ENCODE peak calls at places on chromosomes 4 and X, in ten cellular contexts. W, U, R, Y, H, I, F, E, Z and V are unnamed samples.

GRCh38 chr4:55184600-55185523 is 59.5 kb upstream of the KDR start:
- DNase-seq in U (peak; percentile 33), R (peak; percentile 64), Z (no peak), W (no peak), I (peak; percentile 16), Y (no peak), F (peak; percentile 47), H (peak; percentile 55), E (no peak), V (peak; percentile 12)

GRCh38 chr4:47154816-47155370 is 123.5 kb downstream of the GABRB1 start:
- DNase-seq in Y (no peak), E (no peak), H (no peak), F (no peak), U (no peak), I (no peak), W (no peak), Z (no peak), R (no peak), V (no peak)

GRCh38 chr4:38804654-38805295 is at the start of gene TLR1:
- DNase-seq in F (peak; percentile 70), U (peak; percentile 78), H (peak; percentile 46), Y (no peak), R (peak; percentile 18), I (no peak), E (no peak), Z (no peak), W (peak; percentile 19), V (no peak)

GRCh38 chrX:24025741-24026402 is 1.1 kb downstream of the KLHL15 start:
- DNase-seq in W (peak; percentile 27), U (no peak), E (peak; percentile 39), R (peak; percentile 24), Y (no peak), Z (no peak), H (peak; percentile 71), F (peak; percentile 36), I (no peak), V (no peak)

GRCh38 chrX:125998432-125998831 is 167.7 kb downstream of the DCAF12L2 start:
- DNase-seq in H (peak; percentile 14), R (no peak), E (no peak), Y (peak; percentile 4), U (peak; percentile 11), W (no peak), I (no peak), Z (no peak), F (peak; percentile 49), V (no peak)

GRCh38 chr4:172892300-172892699 is 276.3 kb upstream of the GALNT7 start:
- DNase-seq in F (peak; percentile 51), R (peak; percentile 18), W (no peak), U (peak; percentile 57), E (no peak), Y (peak; percentile 14), Z (no peak), H (no peak), I (no peak), V (no peak)

GRCh38 chr4:185232370-185232769 is 23.0 kb downstream of the SNX25 start:
- DNase-seq in Z (no peak), R (no peak), F (no peak), H (peak; percentile 32), W (no peak), E (no peak), U (no peak), Y (no peak), I (no peak), V (no peak)

GRCh38 chr4:126264839-126265238 is 950.1 kb downstream of the FAT4 start:
- DNase-seq in W (no peak), Y (no peak), R (no peak), I (no peak), F (peak; percentile 21), U (no peak), E (no peak), Z (no peak), H (no peak), V (no peak)

GRCh38 chr4:25814323-25814722 is 48.5 kb downstream of the SEL1L3 start:
- DNase-seq in Z (peak; percentile 57), E (no peak), W (peak; percentile 27), F (no peak), U (no peak), Y (no peak), R (no peak), I (no peak), H (no peak), V (no peak)

GRCh38 chr4:4195354-4195753 is 31.4 kb downstream of the OTOP1 start:
- DNase-seq in F (no peak), R (no peak), Y (no peak), E (no peak), Z (no peak), H (no peak), U (no peak), W (no peak), I (no peak), V (no peak)

GRCh38 chr4:145567471-145567870 is 51.7 kb upstream of the MMAA start:
- DNase-seq in H (no peak), U (no peak), R (no peak), I (no peak), W (no peak), F (no peak), Y (no peak), E (no peak), Z (no peak), V (no peak)

GRCh38 chr4:124079174-124079780 is 633.3 kb downstream of the ANKRD50 start:
- DNase-seq in W (no peak), H (no peak), Z (no peak), Y (no peak), E (no peak), I (no peak), U (no peak), R (no peak), F (no peak), V (no peak)

GRCh38 chr4:102586644-102587021 is 85.5 kb downstream of the NFKB1 start:
- DNase-seq in H (no peak), E (no peak), W (no peak), R (no peak), Y (no peak), Z (no peak), U (peak; percentile 31), I (no peak), F (no peak), V (no peak)

GRCh38 chr4:15007201-15007600 is 4.9 kb downstream of the CPEB2 start:
- DNase-seq in H (no peak), U (no peak), Y (no peak), Z (no peak), R (no peak), F (no peak), E (no peak), W (no peak), I (no peak), V (no peak)

GRCh38 chrX:47430925-47431324 is 52.1 kb downstream of the ZNF41 start:
- DNase-seq in F (no peak), E (no peak), R (no peak), H (no peak), Y (no peak), Z (no peak), W (no peak), I (no peak), U (no peak), V (no peak)

GRCh38 chr4:169940460-169940859 is 85.7 kb downstream of the MFAP3L start:
- DNase-seq in Y (peak; percentile 6), F (no peak), H (no peak), U (no peak), I (no peak), Z (no peak), W (no peak), R (no peak), E (no peak), V (no peak)
- TF ChIP-seq CTCF in Y (peak; percentile 17), F (no peak), H (no peak), U (no peak), I (no peak), Z (no peak), W (no peak), R (peak; percentile 48), E (no peak), V (no peak)

GRCh38 chrX:21973321-21974010 is 33.0 kb downstream of the SMS start:
- DNase-seq in R (no peak), E (no peak), W (no peak), F (no peak), U (no peak), H (no peak), I (no peak), Y (no peak), Z (no peak), V (no peak)

GRCh38 chrX:21972046-21972445 is 31.5 kb downstream of the SMS start:
- DNase-seq in U (no peak), Z (no peak), I (no peak), H (no peak), F (no peak), R (no peak), Y (no peak), W (no peak), E (no peak), V (no peak)

GRCh38 chrX:21974011-21974385 is 33.5 kb downstream of the SMS start:
- DNase-seq in Z (no peak), U (no peak), Y (no peak), R (no peak), I (no peak), F (no peak), W (no peak), E (no peak), H (peak; percentile 29), V (no peak)

GRCh38 chrX:21975242-21975641 is 34.7 kb downstream of the SMS start:
- DNase-seq in Y (no peak), U (no peak), E (no peak), I (no peak), H (no peak), Z (no peak), F (no peak), W (no peak), R (no peak), V (no peak)

GRCh38 chrX:21972721-21973120 is 32.2 kb downstream of the SMS start:
- DNase-seq in E (no peak), F (no peak), R (no peak), I (no peak), U (no peak), Y (no peak), Z (no peak), H (no peak), W (no peak), V (no peak)
- TF ChIP-seq CTCF in E (no peak), F (no peak), R (peak; percentile 14), I (no peak), U (no peak), Y (no peak), Z (no peak), H (no peak), W (no peak), V (no peak)

DNA sequence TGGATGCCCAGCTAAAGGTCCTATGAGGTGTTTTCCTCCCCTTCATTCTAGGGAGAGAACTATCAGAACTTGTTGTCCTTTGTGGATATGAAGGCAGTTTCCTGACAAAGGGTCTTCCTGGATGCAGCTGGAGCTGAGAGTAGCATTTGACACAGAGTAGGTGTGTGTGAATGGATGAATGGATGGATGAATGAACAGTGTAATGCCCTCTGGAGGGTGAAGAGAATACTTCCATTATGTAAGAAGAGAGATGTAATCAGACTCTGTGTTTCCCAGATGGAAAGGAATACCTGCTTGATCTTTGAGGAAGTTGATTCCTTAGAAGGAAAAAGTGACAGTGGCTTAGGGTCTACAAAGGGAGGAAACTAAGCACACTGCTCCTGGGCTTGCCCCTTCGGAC is 55.4 kb upstream of the AADAT start:
- DNase-seq in U (no peak), I (no peak), Z (no peak), H (no peak), F (no peak), R (no peak), E (no peak), W (no peak), Y (no peak), V (no peak)
- TF ChIP-seq CTCF in U (no peak), I (no peak), Z (no peak), H (no peak), F (no peak), R (peak; percentile 19), E (no peak), W (no peak), Y (no peak), V (no peak)

GRCh38 chrX:108245462-108245861 is 153.9 kb downstream of the ATG4A start:
- DNase-seq in F (peak; percentile 13), E (no peak), U (no peak), R (no peak), H (no peak), I (no peak), Y (no peak), Z (no peak), W (no peak), V (no peak)
- TF ChIP-seq CTCF in F (no peak), E (no peak), U (peak; percentile 17), R (peak; percentile 31), H (no peak), I (no peak), Y (no peak), Z (no peak), W (no peak), V (no peak)